ENCODE peak calls at places on chromosomes 1 and 21, in nine cellular contexts. B is Peyer's patch; L is trophoblast cell; K is lower lobe of right lung; I is GM23338; P is ascending aorta; T is IMR-90; F is CD8-positive, alpha-beta memory T cell; N is suprapubic skin. D is an unnamed sample.

GRCh38 chr21:43733529-43734071 is 14.7 kb downstream of the PDXK start:
- DNase-seq in N (no peak), B (no peak), I (no peak), P (no peak), T (peak; percentile 79), F (peak; percentile 31), K (no peak), L (no peak), D (no peak)

GRCh38 chr1:230808268-230808872 is 60.0 kb downstream of the C1orf198 start:
- DNase-seq in B (no peak), K (no peak), I (no peak), F (no peak), T (no peak), L (no peak), N (no peak), P (no peak), D (no peak)

GRCh38 chr1:178417858-178418257 is 78.9 kb downstream of the CLEC20A start:
- DNase-seq in N (no peak), L (peak; percentile 43), P (no peak), I (no peak), K (no peak), T (peak; percentile 91), B (no peak), F (no peak), D (no peak)

GRCh38 chr1:234912541-234913312 is 215.9 kb downstream of the TOMM20 start:
- DNase-seq in F (no peak), N (peak; percentile 17), B (no peak), L (no peak), T (no peak), K (no peak), P (no peak), I (peak; percentile 32), D (peak; percentile 65)

GRCh38 chr1:147151244-147151643 is 21.0 kb downstream of the PRKAB2 start:
- DNase-seq in T (no peak), K (no peak), L (no peak), B (no peak), N (no peak), P (no peak), I (no peak), F (no peak), D (no peak)

GRCh38 chr1:49333946-49334345 is 557.3 kb upstream of the BEND5 start:
- DNase-seq in K (no peak), L (peak; percentile 62), B (no peak), F (no peak), N (no peak), I (no peak), P (no peak), T (no peak), D (no peak)

GRCh38 chr21:27425574-27425973 is 458.7 kb upstream of the ADAMTS5 start:
- DNase-seq in F (no peak), T (peak; percentile 69), K (no peak), I (no peak), N (no peak), P (no peak), L (peak; percentile 62), B (no peak), D (no peak)

GRCh38 chr1:228018961-228019721 is 12.3 kb downstream of the WNT3A start:
- DNase-seq in I (no peak), L (no peak), F (no peak), K (peak; percentile 36), T (no peak), B (peak; percentile 36), N (peak; percentile 42), P (no peak), D (peak; percentile 50)

GRCh38 chr1:193019442-193020026 is 39.6 kb downstream of the UCHL5 start:
- DNase-seq in B (no peak), L (peak; percentile 3), P (no peak), N (no peak), K (no peak), I (peak; percentile 65), T (peak; percentile 64), F (peak; percentile 24), D (no peak)

GRCh38 chr1:16122361-16122881 is 33.4 kb downstream of the EPHA2 start:
- DNase-seq in I (no peak), T (peak; percentile 44), B (no peak), F (no peak), L (peak; percentile 21), K (peak; percentile 45), P (no peak), N (no peak), D (peak; percentile 70)

GRCh38 chr1:21734526-21734925 is 48.4 kb downstream of the USP48 start:
- DNase-seq in P (no peak), K (no peak), I (no peak), B (no peak), T (peak; percentile 18), L (no peak), N (no peak), F (no peak), D (no peak)

GRCh38 chr1:236000781-236001180 is 64.1 kb downstream of the NID1 start:
- DNase-seq in I (no peak), P (no peak), N (no peak), T (no peak), L (no peak), F (no peak), B (no peak), K (no peak), D (no peak)

GRCh38 chr1:25023190-25023578 is 93.1 kb upstream of the RUNX3 start:
- DNase-seq in P (no peak), I (no peak), L (no peak), K (no peak), T (no peak), B (no peak), F (no peak), N (no peak), D (no peak)

GRCh38 chr1:226549937-226550670 is 1.5 kb downstream of the STUM start:
- DNase-seq in N (no peak), F (peak; percentile 19), B (peak; percentile 61), T (no peak), K (no peak), L (no peak), P (no peak), I (peak; percentile 76), D (peak; percentile 87)

GRCh38 chr1:23101101-23101827 is 67.4 kb downstream of the LUZP1 start:
- DNase-seq in B (no peak), K (no peak), P (no peak), I (no peak), L (no peak), T (peak; percentile 65), N (no peak), F (no peak), D (no peak)
- H3K4me3 ChIP-seq in B (no peak overlapping the region), K (no peak overlapping the region), P (no peak overlapping the region), I (no peak overlapping the region), L (no peak overlapping the region), T (no peak overlapping the region), N (no peak overlapping the region), F (no peak overlapping the region), D (no peak overlapping the region)

DNA sequence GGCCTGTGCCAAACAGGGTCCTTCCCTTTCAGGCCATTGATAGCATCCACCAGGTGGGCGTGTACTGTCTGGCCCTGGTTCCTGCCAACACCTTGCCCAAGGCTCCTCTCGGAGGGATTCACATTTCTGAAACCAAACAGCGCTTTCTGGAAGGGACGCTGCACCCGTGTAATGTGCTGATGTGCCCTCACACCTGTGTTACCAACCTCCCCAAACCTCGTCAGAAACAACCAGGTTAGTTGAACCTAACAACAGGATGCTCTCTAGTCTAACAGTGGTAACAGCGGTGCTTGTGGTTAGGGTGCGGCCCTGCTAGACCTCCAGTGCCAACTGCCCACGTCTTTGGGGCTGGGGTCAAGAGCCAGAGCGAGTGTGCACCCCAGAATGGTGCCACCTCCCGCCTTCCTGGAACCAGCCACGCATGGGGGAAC is 54.4 kb downstream of the S100B start:
- DNase-seq in N (no peak), T (no peak), K (no peak), P (no peak), B (no peak), I (no peak), F (peak; percentile 92), L (no peak), D (peak; percentile 35)
- H3K27me3 ChIP-seq in N (no peaks in the 10 kb centered on the region), T (no peaks in the 10 kb centered on the region), K (no peaks in the 10 kb centered on the region), P (no peaks in the 10 kb centered on the region), B (no peaks in the 10 kb centered on the region), I (no peaks in the 10 kb centered on the region), F (no peaks in the 10 kb centered on the region), L (no peaks in the 10 kb centered on the region), D (no peaks in the 10 kb centered on the region)

GRCh38 chr1:68121536-68121935 is 71.1 kb upstream of the DIRAS3 start:
- DNase-seq in K (no peak), N (no peak), F (no peak), P (no peak), I (no peak), L (no peak), B (no peak), T (peak; percentile 87), D (no peak)
- H3K36me3 ChIP-seq in K (peaks cover 24% of the 10 kb centered on the region), N (peaks cover 29% of the 10 kb centered on the region), F (no peaks in the 10 kb centered on the region), P (no peaks in the 10 kb centered on the region), I (no peaks in the 10 kb centered on the region), L (peaks cover 54% of the 10 kb centered on the region), B (no peaks in the 10 kb centered on the region), T (peaks cover 30% of the 10 kb centered on the region), D (no peaks in the 10 kb centered on the region)

GRCh38 chr1:6207921-6208320 is 2.0 kb downstream of the RNF207 start:
- DNase-seq in F (no peak), N (no peak), P (no peak), K (no peak), B (no peak), I (no peak), L (no peak), T (no peak), D (peak; percentile 60)

GRCh38 chr1:6208723-6209660 is 3.1 kb downstream of the RNF207 start:
- DNase-seq in P (no peak), K (peak; percentile 65), N (no peak), I (peak; percentile 61), T (peak; percentile 42), F (no peak), B (peak; percentile 62), L (no peak), D (peak; percentile 88)

GRCh38 chr1:6211731-6212130 is 5.8 kb downstream of the RNF207 start:
- DNase-seq in T (no peak), I (no peak), L (no peak), F (no peak), K (no peak), P (no peak), B (no peak), N (no peak), D (no peak)

GRCh38 chr1:6210606-6211355 is 4.9 kb downstream of the RNF207 start:
- DNase-seq in P (no peak), T (no peak), I (no peak), B (no peak), N (no peak), K (no peak), L (no peak), F (no peak), D (peak; percentile 61)

DNA sequence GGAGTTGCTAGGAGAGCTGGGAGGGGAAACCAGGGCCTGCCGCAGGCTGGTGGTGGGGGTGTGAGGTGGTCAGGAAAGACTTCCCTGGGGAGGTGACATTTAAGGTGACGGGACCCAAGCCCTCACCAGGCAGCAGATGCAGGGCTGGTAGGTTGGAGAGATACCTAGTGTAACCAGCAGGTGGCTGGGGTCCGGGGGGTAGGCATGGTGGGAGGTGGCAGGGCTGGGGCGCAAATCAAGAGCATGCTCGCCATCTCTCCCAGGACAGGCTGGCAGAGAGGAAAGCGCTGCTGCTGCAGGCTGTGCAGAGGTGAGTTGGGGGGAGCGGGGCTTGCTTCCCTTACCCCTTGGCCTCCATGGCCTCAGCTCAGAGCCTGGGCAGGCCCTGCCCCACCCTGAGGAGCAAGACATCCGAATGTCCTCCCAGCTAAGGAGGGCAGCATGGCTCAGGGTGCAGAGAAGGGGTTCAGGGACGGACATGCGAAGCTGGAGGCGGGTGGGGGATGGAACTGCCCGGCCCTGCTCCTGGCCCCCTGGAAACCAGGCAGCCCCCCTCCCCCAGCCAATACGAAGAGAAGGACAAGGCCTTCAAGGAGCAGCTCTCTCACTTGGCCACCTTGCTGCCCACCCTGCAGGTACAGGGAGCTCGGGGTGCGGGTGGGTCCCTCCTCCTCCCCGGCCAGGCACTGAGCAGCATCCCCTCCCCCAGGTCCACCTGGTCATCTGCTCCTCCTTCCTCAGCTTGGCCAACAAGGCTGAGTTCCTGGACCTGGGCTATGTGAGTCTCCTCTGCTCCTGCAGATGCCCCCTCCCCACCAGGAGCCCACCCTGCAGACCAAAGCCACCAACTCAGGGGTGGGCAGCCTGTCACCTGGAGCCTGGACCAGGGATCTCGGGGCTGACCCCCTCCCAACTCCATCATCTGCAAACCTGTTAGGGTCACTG is 4.0 kb downstream of the RNF207 start:
- DNase-seq in F (no peak), B (no peak), L (no peak), P (no peak), K (no peak), I (peak; percentile 70), T (no peak), N (no peak), D (peak; percentile 82)
- H3K4me3 ChIP-seq in F (no peak overlapping the region), B (no peak overlapping the region), L (no peak overlapping the region), P (no peak overlapping the region), K (peak overlapping the region; percentile 56), I (peak overlapping the region; percentile 55), T (peak overlapping the region; percentile 49), N (no peak overlapping the region), D (peak overlapping the region; percentile 53)